ENCODE peak calls at places on chromosomes 11 and 22, in eight cellular contexts. B is aorta; O is naive thymus-derived CD4-positive, alpha-beta T cell; N is M059J; F is GM12891; I is H7; M is C1 segment of cervical spinal cord; E is EL. R is an unnamed sample.

GRCh38 chr11:45484326-45484725 is 181.1 kb downstream of the CHST1 start:
- DNase-seq in B (no peak), O (no peak), N (peak; percentile 10), F (no peak), I (no peak), M (no peak), E (no peak), R (no peak)

GRCh38 chr22:43946391-43946680 is 8.9 kb upstream of the SAMM50 start:
- DNase-seq in B (no peak), O (no peak), N (no peak), F (no peak), I (peak; percentile 49), M (no peak), E (no peak), R (no peak)

GRCh38 chr22:41511521-41511968 is 32.7 kb downstream of the POLR3H start:
- DNase-seq in B (no peak), O (no peak), N (no peak), F (no peak), I (no peak), M (no peak), E (no peak), R (no peak)

GRCh38 chr22:36737776-36738175 is 34.2 kb upstream of the CACNG2 start:
- DNase-seq in B (no peak), O (no peak), N (no peak), F (no peak), I (peak; percentile 27), M (no peak), E (no peak), R (no peak)

GRCh38 chr11:84420261-84420660 is 1134.1 kb upstream of the CCDC90B start:
- DNase-seq in B (no peak), O (no peak), N (no peak), F (no peak), I (peak; percentile 8), M (no peak), E (no peak), R (no peak)

GRCh38 chr11:75474878-75475766 is 42.1 kb upstream of the KLHL35 start:
- DNase-seq in B (no peak), O (peak; percentile 57), N (peak; percentile 32), F (peak; percentile 67), I (peak; percentile 92), M (no peak), E (peak; percentile 76), R (peak; percentile 38)

GRCh38 chr11:68724293-68724692 is 27.0 kb downstream of the TESMIN start:
- DNase-seq in B (no peak), O (no peak), N (no peak), F (no peak), I (no peak), M (no peak), E (no peak), R (no peak)

GRCh38 chr22:50169774-50170341 is 673 bp upstream of the PANX2 start:
- DNase-seq in B (no peak), O (no peak), N (no peak), F (no peak), I (peak; percentile 93), M (no peak), E (no peak), R (peak; percentile 81)

GRCh38 chr22:25358421-25359170 is 139.2 kb downstream of the CRYBB2 start:
- DNase-seq in B (peak; percentile 59), O (no peak), N (no peak), F (no peak), I (no peak), M (no peak), E (no peak), R (no peak)

GRCh38 chr11:45100338-45100737 is 46.1 kb upstream of the PRDM11 start:
- DNase-seq in B (no peak), O (no peak), N (no peak), F (no peak), I (peak; percentile 90), M (no peak), E (peak; percentile 26), R (no peak)

GRCh38 chr22:46538816-46539163 is 1.4 kb upstream of the CELSR1 start:
- DNase-seq in B (no peak), O (no peak), N (peak; percentile 64), F (no peak), I (no peak), M (no peak), E (peak; percentile 71), R (peak; percentile 59)

GRCh38 chr11:64348611-64349387 is 8.8 kb downstream of the CCDC88B start:
- DNase-seq in B (no peak), O (no peak), N (peak; percentile 30), F (no peak), I (peak; percentile 79), M (no peak), E (no peak), R (no peak)

GRCh38 chr11:85767277-85767676 is 43.7 kb downstream of the SYTL2 start:
- DNase-seq in B (no peak), O (no peak), N (no peak), F (no peak), I (no peak), M (no peak), E (no peak), R (no peak)

R was measured in GM20000.